ENCODE peak calls at places on chromosomes 4 and X, in seven cellular contexts. T is H9, Q is IMR-90, O is mesenchymal stem cell, C is neuronal stem cell, A is mesendoderm, H is H1. E is an unnamed sample.

GRCh38 chr4:152990471-152991131 is 54.5 kb downstream of the FHDC1 start:
- DNase-seq in T (no peak), Q (no peak), O (no peak), C (no peak), A (no peak), H (no peak), E (peak)

GRCh38 chrX:136104936-136105335 is 42.4 kb upstream of the FHL1 start:
- DNase-seq in T (no peak), Q (no peak), O (no peak), C (no peak), A (no peak), H (no peak), E (no peak)

GRCh38 chr4:633976-634598 is 8.7 kb downstream of the PDE6B start:
- DNase-seq in T (peak), Q (no peak), O (no peak), C (no peak), A (no peak), H (no peak), E (no peak)

GRCh38 chrX:12563121-12563520 is 228.1 kb upstream of the PRPS2 start:
- DNase-seq in T (no peak), Q (peak), O (no peak), C (no peak), A (no peak), H (no peak), E (no peak)

GRCh38 chr4:164239433-164239832 is 514.5 kb upstream of the SMIM31 start:
- DNase-seq in T (no peak), Q (no peak), O (no peak), C (no peak), A (no peak), H (no peak), E (no peak)

GRCh38 chr4:45621926-45622325 is 501.9 kb downstream of the GABRG1 start:
- DNase-seq in T (no peak), Q (no peak), O (no peak), C (no peak), A (no peak), H (no peak), E (no peak)

GRCh38 chr4:4386296-4386735 is 586 bp upstream of the NSG1 start:
- DNase-seq in T (peak), Q (no peak), O (peak), C (no peak), A (no peak), H (no peak), E (no peak)

GRCh38 chr4:19971829-19972228 is 279.9 kb upstream of the SLIT2 start:
- DNase-seq in T (no peak), Q (peak), O (no peak), C (no peak), A (peak), H (no peak), E (no peak)

GRCh38 chr4:39614487-39615162 is 24.0 kb downstream of the SMIM14 start:
- DNase-seq in T (no peak), Q (peak), O (peak), C (no peak), A (no peak), H (no peak), E (no peak)

DNA sequence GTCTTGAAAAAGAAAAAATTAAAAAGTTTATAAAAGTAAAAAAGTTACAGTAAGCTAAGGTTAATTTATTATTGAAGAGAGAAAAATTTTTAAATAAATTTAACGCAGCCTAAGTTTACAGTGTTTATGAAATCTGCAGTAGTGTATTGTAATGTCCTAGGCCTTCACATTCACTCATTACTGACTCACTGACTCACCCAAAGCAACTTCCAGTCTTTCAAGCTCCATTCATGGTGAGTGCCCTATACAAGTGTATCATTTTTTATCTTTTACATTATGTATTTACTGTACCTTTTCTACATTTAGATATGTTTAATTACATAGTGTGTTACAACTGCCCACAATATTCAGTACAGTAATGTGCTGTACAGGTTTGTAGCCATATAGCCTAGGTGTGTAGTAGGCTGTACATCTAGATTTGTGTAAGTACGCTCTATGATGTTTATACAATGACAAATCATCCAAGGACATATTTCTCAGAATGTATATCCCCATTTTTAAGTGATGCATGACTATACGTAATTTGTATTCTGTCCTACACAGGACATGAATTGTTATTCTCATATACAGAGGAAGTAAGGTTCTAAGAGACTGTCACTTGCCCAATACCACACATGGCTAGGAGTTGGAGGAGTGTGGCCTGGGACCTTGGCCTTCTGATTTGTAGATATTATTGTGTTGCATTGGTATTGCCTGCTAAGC is 19.5 kb upstream of the PDCL2 start:
- DNase-seq in T (no peak), Q (no peak), O (no peak), C (no peak), A (no peak), H (no peak), E (no peak)
- H4K8ac ChIP-seq in T (no peak), Q (no peak), O (no peak), C (no peak), A (no peak), H (no peak), E (no peak)

GRCh38 chr4:53790286-53790685 is 199.0 kb upstream of the LNX1 start:
- DNase-seq in T (no peak), Q (no peak), O (no peak), C (no peak), A (no peak), H (no peak), E (no peak)
- H4K8ac ChIP-seq in T (no peak), Q (peak), O (no peak), C (no peak), A (no peak), H (no peak), E (no peak)

DNA sequence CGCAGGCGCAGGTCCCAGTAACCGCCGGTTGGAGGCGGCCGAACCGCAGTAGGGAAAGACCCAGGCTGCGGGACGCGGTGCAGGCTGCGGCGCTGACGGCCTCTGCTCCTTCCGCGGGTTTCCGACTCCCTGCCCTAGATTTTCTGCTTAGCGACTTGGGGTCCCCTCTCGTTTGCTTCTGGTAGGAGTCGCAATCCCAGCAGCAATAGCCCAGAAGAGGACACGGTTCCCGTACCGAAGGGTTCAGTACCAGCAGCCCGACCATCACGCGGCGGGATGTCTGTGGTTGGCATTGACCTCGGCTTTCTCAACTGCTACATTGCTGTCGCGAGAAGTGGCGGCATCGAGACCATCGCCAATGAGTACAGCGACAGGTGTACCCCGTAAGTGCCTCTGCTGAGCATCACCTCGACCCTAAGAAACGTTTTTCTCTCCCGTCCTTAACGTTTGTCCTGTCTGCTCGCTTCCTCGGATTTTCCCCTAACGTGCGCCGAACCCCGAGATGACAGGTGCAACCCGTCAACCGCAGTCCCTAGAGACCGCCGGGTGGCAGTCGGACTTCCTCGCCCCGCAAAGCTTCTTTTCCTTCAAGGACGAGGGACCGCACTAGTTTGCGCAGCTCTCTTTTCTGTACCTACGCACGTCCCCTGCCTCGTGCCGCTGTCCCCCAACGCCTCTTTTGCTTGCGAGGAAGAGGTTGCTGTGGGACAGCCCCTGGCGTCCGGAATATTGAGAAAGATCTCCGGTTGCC is at the start of gene HSPA4L:
- DNase-seq in T (no peak), Q (peak), O (peak), C (peak), A (peak), H (no peak), E (no peak)
- H4K8ac ChIP-seq in T (no peak), Q (peak), O (peak), C (peak), A (no peak), H (peak), E (peak)

GRCh38 chr4:110332483-110332882 is 134.1 kb upstream of the ELOVL6 start:
- DNase-seq in T (no peak), Q (no peak), O (no peak), C (no peak), A (no peak), H (no peak), E (no peak)

GRCh38 chr4:110335399-110335798 is 137.0 kb upstream of the ELOVL6 start:
- DNase-seq in T (no peak), Q (no peak), O (no peak), C (no peak), A (no peak), H (no peak), E (peak)
- H4K8ac ChIP-seq in T (no peak), Q (no peak), O (no peak), C (no peak), A (no peak), H (no peak), E (no peak)

GRCh38 chrX:20311505-20311904 is 44.8 kb upstream of the RPS6KA3 start:
- DNase-seq in T (no peak), Q (no peak), O (no peak), C (no peak), A (no peak), H (no peak), E (no peak)
- H4K8ac ChIP-seq in T (no peak), Q (no peak), O (no peak), C (no peak), A (no peak), H (no peak), E (no peak)

DNA sequence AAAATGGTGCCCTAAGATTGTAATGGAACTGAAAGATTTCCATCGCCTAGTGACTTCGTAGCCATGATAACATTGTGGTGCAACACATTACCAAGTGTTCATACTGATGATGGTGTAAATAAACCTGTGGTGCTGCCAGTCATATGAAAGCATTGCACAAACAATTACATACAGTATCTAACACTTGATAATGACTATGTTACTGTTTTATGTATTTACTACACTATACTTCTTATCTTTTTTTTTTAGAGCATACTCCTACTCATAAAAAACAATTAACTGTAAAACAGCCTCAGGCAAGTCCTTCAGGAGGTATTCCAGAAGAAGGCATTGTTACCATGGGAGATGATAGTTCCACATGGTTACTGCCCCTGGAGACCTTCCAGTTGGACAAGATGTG is 152.7 kb upstream of the EDNRA start:
- DNase-seq in T (no peak), Q (no peak), O (no peak), C (no peak), A (no peak), H (no peak), E (no peak)
- H4K8ac ChIP-seq in T (no peak), Q (no peak), O (no peak), C (no peak), A (no peak), H (no peak), E (no peak)

DNA sequence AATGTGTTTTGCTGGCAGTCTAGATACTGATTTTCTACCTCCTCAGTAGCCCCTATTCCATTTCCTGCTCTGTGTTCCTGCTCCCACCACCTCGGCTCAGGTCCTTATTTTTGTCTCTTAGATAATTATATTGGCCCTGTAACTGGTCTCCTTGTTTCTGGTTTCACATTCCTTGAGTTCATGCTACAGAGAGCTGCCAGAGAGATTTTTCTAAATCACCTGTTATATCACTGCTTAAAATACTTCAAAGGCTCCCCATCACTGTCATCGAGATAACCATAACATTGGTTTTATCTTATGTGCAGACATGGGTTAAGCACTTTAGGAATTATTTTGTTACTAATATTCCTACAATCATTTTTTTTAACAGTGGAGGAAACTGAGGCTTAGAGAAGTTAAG is 9.6 kb downstream of the SYNPO2 start:
- DNase-seq in T (no peak), Q (no peak), O (no peak), C (no peak), A (no peak), H (no peak), E (no peak)
- H4K8ac ChIP-seq in T (no peak), Q (no peak), O (no peak), C (no peak), A (no peak), H (no peak), E (no peak)

GRCh38 chrX:119755981-119756533 is 2.3 kb upstream of the SOWAHD start:
- DNase-seq in T (no peak), Q (peak), O (peak), C (no peak), A (no peak), H (no peak), E (no peak)

GRCh38 chrX:119757646-119757978 is 776 bp upstream of the SOWAHD start:
- DNase-seq in T (no peak), Q (no peak), O (no peak), C (no peak), A (no peak), H (no peak), E (no peak)

GRCh38 chrX:119757979-119758681 is at the start of gene SOWAHD:
- DNase-seq in T (peak), Q (no peak), O (peak), C (no peak), A (peak), H (no peak), E (peak)

GRCh38 chrX:119758682-119759332 is 419 bp downstream of the SOWAHD start:
- DNase-seq in T (peak), Q (no peak), O (peak), C (no peak), A (peak), H (no peak), E (peak)

GRCh38 chrX:119756926-119757635 is 1.3 kb upstream of the SOWAHD start:
- DNase-seq in T (peak), Q (no peak), O (no peak), C (no peak), A (peak), H (no peak), E (peak)
- H4K8ac ChIP-seq in T (no peak), Q (no peak), O (no peak), C (no peak), A (no peak), H (no peak), E (no peak)